ENCODE peak calls at places on chromosome 14, in five cellular contexts. L is A549, P is left lung, K is MM.1S, R is PC-3. V is an unnamed sample.

GRCh38 chr14:75871181-75871880 is 110.5 kb downstream of the TGFB3 start:
- DNase-seq in L (no peak), P (no peak), K (no peak), R (no peak), V (no peak)

GRCh38 chr14:34843011-34843554 is 32.1 kb downstream of the BAZ1A start:
- DNase-seq in L (peak; percentile 55), P (no peak), K (no peak), R (peak; percentile 60), V (no peak)

GRCh38 chr14:99513946-99514551 is 32.8 kb downstream of the CCNK start:
- DNase-seq in L (no peak), P (peak; percentile 2), K (no peak), R (no peak), V (peak; percentile 71)

GRCh38 chr14:102943979-102944378 is 21.5 kb downstream of the AMN start:
- DNase-seq in L (no peak), P (no peak), K (no peak), R (no peak), V (no peak)

GRCh38 chr14:69010632-69011031 is 31.5 kb upstream of the ACTN1 start:
- DNase-seq in L (peak; percentile 31), P (no peak), K (no peak), R (peak; percentile 82), V (no peak)

GRCh38 chr14:66379116-66379515 is 107.1 kb upstream of the CCDC196 start:
- DNase-seq in L (no peak), P (no peak), K (no peak), R (peak; percentile 63), V (no peak)

GRCh38 chr14:59310644-59311043 is 122.2 kb downstream of the DAAM1 start:
- DNase-seq in L (no peak), P (no peak), K (no peak), R (peak; percentile 82), V (no peak)

GRCh38 chr14:91882776-91883175 is 15.4 kb upstream of the TC2N start:
- DNase-seq in L (no peak), P (no peak), K (no peak), R (no peak), V (no peak)

GRCh38 chr14:90275820-90276219 is 19.5 kb downstream of the PSMC1 start:
- DNase-seq in L (no peak), P (no peak), K (no peak), R (no peak), V (no peak)

GRCh38 chr14:64971890-64972785 is at the start of gene RAB15:
- DNase-seq in L (peak; percentile 39), P (no peak), K (no peak), R (peak; percentile 35), V (peak; percentile 72)

GRCh38 chr14:52700701-52701172 is 5.4 kb upstream of the ERO1A start:
- DNase-seq in L (peak; percentile 47), P (no peak), K (no peak), R (peak; percentile 96), V (no peak)

GRCh38 chr14:73465833-73466532 is 7.6 kb upstream of the NUMB start:
- DNase-seq in L (no peak), P (no peak), K (no peak), R (peak; percentile 70), V (no peak)

GRCh38 chr14:65940056-65940735 is 527.7 kb downstream of the FUT8 start:
- DNase-seq in L (peak; percentile 51), P (no peak), K (no peak), R (peak; percentile 38), V (no peak)

GRCh38 chr14:103629503-103630121 is 601 bp downstream of the KLC1 start:
- DNase-seq in L (no peak), P (peak; percentile 71), K (peak; percentile 6), R (peak; percentile 28), V (peak; percentile 85)

GRCh38 chr14:73789996-73790581 is 61.5 kb upstream of the PTGR2 start:
- DNase-seq in L (no peak), P (peak; percentile 51), K (no peak), R (peak; percentile 53), V (peak; percentile 89)

DNA sequence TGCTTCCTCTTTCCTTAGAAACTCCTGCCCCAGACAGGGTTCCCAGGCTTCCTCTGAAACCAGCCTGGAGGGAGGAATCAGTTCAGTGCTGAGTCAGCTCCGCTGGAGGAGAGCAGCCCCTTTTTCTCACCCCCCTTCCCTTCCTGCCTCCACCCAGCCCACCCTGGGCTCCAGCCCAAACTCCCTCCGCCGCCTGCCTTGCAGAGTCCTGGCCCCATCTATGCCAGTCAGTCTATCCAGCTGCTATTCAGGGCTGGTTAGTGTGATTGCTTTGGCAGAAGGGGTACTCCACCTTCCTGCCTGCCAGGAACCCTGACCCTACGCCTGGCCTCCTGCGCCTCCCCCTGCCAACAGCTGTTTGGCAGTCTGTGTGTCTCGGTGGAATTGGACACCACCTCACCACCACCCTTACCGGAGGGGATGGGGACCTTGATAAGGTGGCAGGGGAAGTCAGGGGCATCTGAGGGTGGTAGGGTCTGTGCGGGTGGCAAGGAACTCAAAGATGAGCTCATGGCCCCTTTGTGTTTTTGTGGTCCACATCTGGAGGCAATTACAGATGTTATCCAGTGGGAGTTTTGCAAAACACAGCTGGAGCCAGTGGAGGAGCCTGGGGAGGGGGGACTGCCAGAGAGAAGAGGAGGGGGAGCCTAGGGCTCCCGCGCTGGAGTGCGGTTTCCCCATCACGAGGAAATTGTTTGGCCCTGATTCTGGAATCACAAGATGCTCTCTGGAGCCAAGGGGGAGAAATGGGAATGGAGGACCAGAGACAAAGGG is 12.2 kb downstream of the MMP14 start:
- DNase-seq in L (no peak), P (peak; percentile 75), K (no peak), R (no peak), V (peak; percentile 92)
- H3K4me3 ChIP-seq in L (no peak overlapping the region), P (no peak overlapping the region), K (no peak overlapping the region), R (no peak overlapping the region), V (peak overlapping the region; percentile 49)

GRCh38 chr14:26917086-26917485 is 319.3 kb upstream of the NOVA1 start:
- DNase-seq in L (peak; percentile 6), P (no peak), K (no peak), R (peak; percentile 45), V (no peak)
- TF ChIP-seq CTCF in L (peak; percentile 8), P (no peak), K (no peak), R (peak; percentile 63), V (no peak)

GRCh38 chr14:86601813-86602212 is 1071.9 kb downstream of the FLRT2 start:
- DNase-seq in L (no peak), P (no peak), K (no peak), R (no peak), V (no peak)

GRCh38 chr14:86602263-86602662 is 1072.3 kb downstream of the FLRT2 start:
- DNase-seq in L (no peak), P (no peak), K (no peak), R (no peak), V (no peak)

DNA sequence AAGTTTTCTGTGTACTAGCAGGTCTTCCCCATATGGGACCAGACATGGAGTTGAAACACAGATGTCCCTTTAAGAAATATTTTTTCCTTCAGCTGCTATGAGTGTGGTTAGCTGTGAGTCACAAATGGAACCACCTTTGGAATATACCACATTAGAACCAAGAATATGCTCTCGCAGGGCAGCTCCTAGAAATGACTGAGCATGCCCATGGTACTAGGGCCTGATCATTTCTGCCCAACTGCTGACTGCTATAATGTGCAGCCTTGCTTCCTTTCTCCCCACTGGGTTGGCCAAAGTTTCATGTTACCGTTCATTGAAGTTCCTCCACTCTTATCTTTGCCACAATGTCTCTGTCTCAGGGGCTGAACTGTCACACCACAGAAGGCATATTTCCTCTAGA is 1074.6 kb downstream of the FLRT2 start:
- DNase-seq in L (no peak), P (no peak), K (peak; percentile 11), R (no peak), V (no peak)
- H3K27ac ChIP-seq in L (no peak overlapping the region), P (no peak overlapping the region), K (no peak overlapping the region), R (no peak overlapping the region), V (no peak overlapping the region)

GRCh38 chr14:20306079-20306423 is 300 bp upstream of the TTC5 start:
- DNase-seq in L (no peak), P (no peak), K (no peak), R (no peak), V (no peak)
- H3K4me3 ChIP-seq in L (peak overlapping the region; percentile 73), P (no peak overlapping the region), K (peak overlapping the region; percentile 80), R (peak overlapping the region; percentile 81), V (peak overlapping the region; percentile 86)

GRCh38 chr14:104982548-104983230 is 2.9 kb upstream of the CLBA1 start:
- DNase-seq in L (no peak), P (no peak), K (no peak), R (no peak), V (no peak)
- TF ChIP-seq CTCF in L (no peak), P (no peak), K (no peak), R (no peak), V (no peak)